ENCODE peak calls at places on chromosomes 12 and 14, in ten cellular contexts. V is NCI-H146; C is CD4-positive, alpha-beta memory T cell; E is activated naive CD4-positive, alpha-beta T cell; B is AG04450; J is HS-27A; O is activated CD8-positive, alpha-beta memory T cell treated with anti-CD3 and anti-CD28 coated beads, Interleukin-2, amount 50 U/mL, for 48 hours; H is T-cell; L is 8988T; I is GM23338. G is an unnamed sample.

GRCh38 chr12:2959194-2959507 is at the start of gene TEAD4:
- DNase-seq in V (peak; percentile 81), C (no peak), E (no peak), B (peak; percentile 24), J (peak; percentile 77), O (peak; percentile 58), H (no peak), L (peak; percentile 92), I (peak; percentile 97), G (peak; percentile 98)

GRCh38 chr14:34436118-34436905 is 25.7 kb downstream of the SPTSSA start:
- DNase-seq in V (no peak), C (no peak), E (no peak), B (peak; percentile 30), J (peak; percentile 5), O (no peak), H (no peak), L (no peak), I (no peak), G (peak; percentile 18)

GRCh38 chr12:42473130-42473529 is 116.4 kb downstream of the PRICKLE1 start:
- DNase-seq in V (no peak), C (no peak), E (no peak), B (no peak), J (no peak), O (no peak), H (no peak), L (no peak), I (no peak), G (peak; percentile 62)

GRCh38 chr12:104263580-104264358 is 39.8 kb upstream of the EID3 start:
- DNase-seq in V (peak; percentile 40), C (no peak), E (no peak), B (no peak), J (no peak), O (no peak), H (no peak), L (no peak), I (no peak), G (peak; percentile 45)

GRCh38 chr12:3668479-3669165 is 84.3 kb downstream of the CRACR2A start:
- DNase-seq in V (no peak), C (no peak), E (no peak), B (no peak), J (no peak), O (no peak), H (no peak), L (no peak), I (no peak), G (no peak)

GRCh38 chr14:104536942-104537612 is 42.5 kb upstream of the C14orf180 start:
- DNase-seq in V (no peak), C (no peak), E (no peak), B (no peak), J (peak; percentile 8), O (no peak), H (no peak), L (no peak), I (no peak), G (no peak)

GRCh38 chr14:24607081-24607480 is 2.4 kb downstream of the GZMH start:
- DNase-seq in V (no peak), C (no peak), E (no peak), B (no peak), J (no peak), O (no peak), H (no peak), L (no peak), I (no peak), G (no peak)

GRCh38 chr14:104735830-104736642 is 12.0 kb downstream of the ADSS1 start:
- DNase-seq in V (no peak), C (no peak), E (no peak), B (no peak), J (no peak), O (no peak), H (no peak), L (no peak), I (no peak), G (peak; percentile 86)

GRCh38 chr12:76762556-76762955 is 1.4 kb upstream of the ZDHHC17 start:
- DNase-seq in V (no peak), C (no peak), E (no peak), B (no peak), J (no peak), O (no peak), H (no peak), L (no peak), I (peak; percentile 91), G (no peak)

GRCh38 chr12:3896851-3897351 is 23.7 kb upstream of the PARP11 start:
- DNase-seq in V (no peak), C (no peak), E (no peak), B (no peak), J (no peak), O (no peak), H (no peak), L (no peak), I (no peak), G (no peak)

GRCh38 chr12:104582739-104583138 is 126.0 kb downstream of the CHST11 start:
- DNase-seq in V (no peak), C (no peak), E (no peak), B (no peak), J (no peak), O (no peak), H (no peak), L (no peak), I (no peak), G (no peak)

GRCh38 chr12:101945361-101946232 is 68.2 kb downstream of the DRAM1 start:
- DNase-seq in V (no peak), C (no peak), E (no peak), B (peak; percentile 27), J (no peak), O (no peak), H (no peak), L (no peak), I (no peak), G (peak; percentile 43)

GRCh38 chr14:96688629-96689028 is 108.6 kb upstream of the VRK1 start:
- DNase-seq in V (no peak), C (no peak), E (no peak), B (no peak), J (no peak), O (no peak), H (no peak), L (no peak), I (peak; percentile 53), G (no peak)

GRCh38 chr12:6631549-6631961 is 4.2 kb downstream of the LPAR5 start:
- DNase-seq in V (no peak), C (no peak), E (no peak), B (no peak), J (no peak), O (no peak), H (no peak), L (no peak), I (no peak), G (no peak)

GRCh38 chr14:68819260-68819691 is 26.4 kb upstream of the ZFP36L1 start:
- DNase-seq in V (peak; percentile 19), C (peak; percentile 76), E (no peak), B (no peak), J (no peak), O (peak; percentile 62), H (no peak), L (no peak), I (peak; percentile 71), G (peak; percentile 51)

GRCh38 chr12:110382683-110383082 is 20.8 kb downstream of the ANAPC7 start:
- DNase-seq in V (no peak), C (no peak), E (no peak), B (no peak), J (no peak), O (no peak), H (no peak), L (no peak), I (no peak), G (no peak)

GRCh38 chr12:31362115-31362758 is 36.3 kb upstream of the SINHCAF start:
- DNase-seq in V (peak; percentile 92), C (no peak), E (no peak), B (no peak), J (no peak), O (peak; percentile 57), H (no peak), L (no peak), I (peak; percentile 54), G (no peak)

GRCh38 chr12:43066471-43066870 is 476.9 kb upstream of the PRICKLE1 start:
- DNase-seq in V (no peak), C (no peak), E (no peak), B (no peak), J (no peak), O (no peak), H (no peak), L (no peak), I (no peak), G (no peak)

GRCh38 chr14:103880334-103880985 is 33.1 kb upstream of the PPP1R13B start:
- DNase-seq in V (no peak), C (no peak), E (no peak), B (no peak), J (peak; percentile 39), O (peak; percentile 61), H (peak; percentile 51), L (no peak), I (no peak), G (peak; percentile 91)

GRCh38 chr12:87801860-87802720 is 227.1 kb downstream of the C12orf50 start:
- DNase-seq in V (no peak), C (no peak), E (no peak), B (no peak), J (no peak), O (no peak), H (no peak), L (no peak), I (no peak), G (no peak)

GRCh38 chr12:15268927-15269552 is 47.8 kb upstream of the RERG start:
- DNase-seq in V (peak; percentile 85), C (no peak), E (no peak), B (peak; percentile 23), J (peak; percentile 40), O (no peak), H (peak; percentile 24), L (peak; percentile 6), I (peak; percentile 73), G (peak; percentile 73)

GRCh38 chr12:127628655-127629054 is 638.3 kb upstream of the TMEM132C start:
- DNase-seq in V (no peak), C (no peak), E (no peak), B (no peak), J (no peak), O (no peak), H (no peak), L (no peak), I (no peak), G (peak; percentile 36)

GRCh38 chr12:106001819-106002218 is 136.9 kb downstream of the NUAK1 start:
- DNase-seq in V (no peak), C (no peak), E (no peak), B (no peak), J (no peak), O (no peak), H (no peak), L (no peak), I (no peak), G (no peak)

GRCh38 chr12:26754148-26754547 is 78.8 kb downstream of the ITPR2 start:
- DNase-seq in V (no peak), C (no peak), E (no peak), B (no peak), J (no peak), O (no peak), H (no peak), L (no peak), I (no peak), G (no peak)

GRCh38 chr12:113800201-113800600 is 165.9 kb downstream of the RBM19 start:
- DNase-seq in V (no peak), C (no peak), E (no peak), B (no peak), J (no peak), O (no peak), H (no peak), L (no peak), I (no peak), G (no peak)

GRCh38 chr12:106282457-106283097 is 20.0 kb upstream of the TCP11L2 start:
- DNase-seq in V (peak; percentile 36), C (peak; percentile 41), E (no peak), B (no peak), J (no peak), O (peak; percentile 64), H (peak; percentile 31), L (peak; percentile 27), I (peak; percentile 78), G (peak; percentile 68)

G was measured in AG20443.